ENCODE peak calls at places on chromosomes 16 and 17, in seven cellular contexts. L is uterus, O is lower lobe of right lung, S is tibial nerve, R is Karpas-422, W is cardiac muscle cell, B is neural progenitor cell. C is an unnamed sample. For H3K4me1, the result is how much of the 10 kb centered on the place peaks cover.

GRCh38 chr17:67053438-67054000 is 9.2 kb downstream of the CACNG1 start:
- DNase-seq in L (no peak), O (no peak), S (no peak), R (no peak), W (no peak), B (no peak), C (no peak)

GRCh38 chr16:89471225-89471624 is 19.1 kb downstream of the ANKRD11 start:
- DNase-seq in L (no peak), O (no peak), S (no peak), R (no peak), W (no peak), B (no peak), C (no peak)

GRCh38 chr16:21060027-21060510 is 90.6 kb downstream of the DNAH3 start:
- DNase-seq in L (no peak), O (no peak), S (no peak), R (no peak), W (no peak), B (no peak), C (no peak)

GRCh38 chr16:11060364-11060763 is 116.0 kb downstream of the CLEC16A start:
- DNase-seq in L (no peak), O (no peak), S (no peak), R (no peak), W (no peak), B (no peak), C (no peak)

GRCh38 chr16:55555436-55555835 is 11.0 kb upstream of the CAPNS2 start:
- DNase-seq in L (no peak), O (no peak), S (no peak), R (no peak), W (no peak), B (no peak), C (no peak)

GRCh38 chr16:66509576-66509975 is 40.3 kb downstream of the TK2 start:
- DNase-seq in L (peak), O (no peak), S (no peak), R (no peak), W (no peak), B (no peak), C (no peak)

GRCh38 chr17:9406046-9406631 is 169.5 kb downstream of the STX8 start:
- DNase-seq in L (no peak), O (no peak), S (no peak), R (no peak), W (no peak), B (no peak), C (no peak)

GRCh38 chr16:54547052-54547451 is 260.5 kb upstream of the IRX3 start:
- DNase-seq in L (no peak), O (no peak), S (no peak), R (no peak), W (no peak), B (no peak), C (no peak)

GRCh38 chr17:27494192-27495091 is 38.2 kb downstream of the KSR1 start:
- DNase-seq in L (peak), O (peak), S (peak), R (no peak), W (peak), B (peak), C (peak)

GRCh38 chr16:5865231-5865630 is 767.6 kb upstream of the EEF2KMT start:
- DNase-seq in L (no peak), O (no peak), S (no peak), R (no peak), W (no peak), B (no peak), C (no peak)

GRCh38 chr17:43914451-43914850 is 7.1 kb upstream of the MPP2 start:
- DNase-seq in L (no peak), O (no peak), S (no peak), R (no peak), W (no peak), B (no peak), C (no peak)

GRCh38 chr16:51003850-51004566 is 147.1 kb downstream of the SALL1 start:
- DNase-seq in L (no peak), O (no peak), S (no peak), R (no peak), W (no peak), B (no peak), C (no peak)

GRCh38 chr17:68318103-68318991 is 27.1 kb downstream of the ARSG start:
- DNase-seq in L (no peak), O (no peak), S (no peak), R (no peak), W (no peak), B (no peak), C (no peak)

GRCh38 chr16:16093625-16094332 is 129.5 kb downstream of the ABCC6 start:
- DNase-seq in L (no peak), O (no peak), S (no peak), R (no peak), W (no peak), B (no peak), C (no peak)
- H3K4me1 ChIP-seq in L (under half), O (under half), S (under half), R (under half), W (under half), B (under half), C (under half)

GRCh38 chr16:57283956-57284205 is 591 bp downstream of the PLLP start:
- DNase-seq in L (no peak), O (no peak), S (no peak), R (no peak), W (no peak), B (no peak), C (no peak)

GRCh38 chr16:57285379-57285778 is 907 bp upstream of the PLLP start:
- DNase-seq in L (no peak), O (no peak), S (no peak), R (no peak), W (no peak), B (no peak), C (no peak)

GRCh38 chr16:57284206-57284951 is at the start of gene PLLP:
- DNase-seq in L (no peak), O (peak), S (no peak), R (no peak), W (peak), B (peak), C (peak)

GRCh38 chr16:57284952-57285263 is 436 bp upstream of the PLLP start:
- DNase-seq in L (no peak), O (no peak), S (no peak), R (no peak), W (no peak), B (no peak), C (no peak)

DNA sequence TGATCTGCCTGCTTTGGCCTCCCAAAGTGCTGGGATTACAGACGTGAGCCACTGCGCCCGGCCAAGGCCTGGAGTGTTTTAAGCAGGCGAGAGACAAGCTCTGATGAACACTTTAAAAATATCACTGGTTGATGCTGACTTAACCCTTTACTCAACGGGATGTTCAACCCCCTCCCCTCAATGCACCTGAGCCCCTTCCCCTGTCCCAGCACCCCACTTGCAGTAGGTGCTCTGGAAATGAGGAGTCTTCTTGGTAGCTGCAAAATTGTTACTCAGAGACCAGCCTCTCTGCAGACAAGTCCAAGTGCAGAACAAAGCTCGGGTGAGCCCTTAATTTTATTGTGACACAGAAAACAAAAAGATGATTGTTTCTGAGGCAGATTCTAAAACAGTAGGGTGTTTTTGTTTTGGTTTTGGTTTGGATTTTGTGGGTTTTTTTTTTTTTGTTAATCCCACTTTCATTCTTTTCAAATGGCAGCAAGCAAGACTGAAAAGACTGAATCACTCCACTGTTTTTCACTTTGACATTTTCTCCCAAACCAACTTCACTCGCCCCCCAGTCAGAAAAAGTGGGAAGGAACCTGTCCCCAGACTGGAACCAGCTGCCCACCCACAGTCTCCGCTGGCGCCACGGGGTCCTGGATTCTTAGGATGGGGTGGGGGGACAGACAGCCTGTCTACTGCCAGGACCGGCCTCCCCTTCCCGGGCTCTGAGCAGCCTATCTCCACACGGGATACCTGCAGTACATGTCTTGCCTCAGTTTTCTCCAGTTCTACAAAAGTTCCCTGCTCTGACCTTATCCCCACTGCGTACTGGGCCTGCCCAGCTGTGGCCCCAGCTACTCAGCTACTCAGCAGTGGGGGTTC is 5.2 kb upstream of the PLLP start:
- DNase-seq in L (no peak), O (no peak), S (no peak), R (no peak), W (no peak), B (no peak), C (peak)
- H3K4me1 ChIP-seq in L (under half), O (under half), S (under half), R (under half), W (under half), B (under half), C (under half)

GRCh38 chr17:57894848-57895247 is 45.0 kb upstream of the MRPS23 start:
- DNase-seq in L (no peak), O (no peak), S (no peak), R (no peak), W (no peak), B (no peak), C (no peak)
- H3K4me1 ChIP-seq in L (under half), O (half or more), S (under half), R (under half), W (under half), B (half or more), C (half or more)

DNA sequence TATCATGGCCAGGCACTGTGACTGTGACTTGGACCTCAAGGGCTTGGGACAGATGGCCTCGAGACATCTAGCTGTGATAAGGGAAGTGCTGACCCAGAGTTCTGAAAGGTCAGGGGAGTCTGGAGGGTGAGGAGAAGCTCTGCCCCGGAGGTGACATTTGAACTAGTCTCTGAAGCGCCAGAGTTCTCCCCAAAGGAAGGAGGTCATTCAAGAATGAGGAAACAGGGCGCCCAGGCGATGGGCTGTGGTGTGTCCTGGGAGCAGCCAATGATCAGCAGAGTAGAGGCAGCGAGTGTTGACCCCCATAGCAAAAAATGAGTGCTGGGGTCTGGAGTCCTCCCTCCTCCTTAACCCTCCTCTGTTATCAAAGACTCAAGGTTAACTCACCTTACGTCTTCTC is 4.9 kb downstream of the STARD3 start:
- DNase-seq in L (no peak), O (no peak), S (no peak), R (no peak), W (no peak), B (no peak), C (no peak)
- H3K4me1 ChIP-seq in L (under half), O (half or more), S (under half), R (under half), W (under half), B (under half), C (under half)

DNA sequence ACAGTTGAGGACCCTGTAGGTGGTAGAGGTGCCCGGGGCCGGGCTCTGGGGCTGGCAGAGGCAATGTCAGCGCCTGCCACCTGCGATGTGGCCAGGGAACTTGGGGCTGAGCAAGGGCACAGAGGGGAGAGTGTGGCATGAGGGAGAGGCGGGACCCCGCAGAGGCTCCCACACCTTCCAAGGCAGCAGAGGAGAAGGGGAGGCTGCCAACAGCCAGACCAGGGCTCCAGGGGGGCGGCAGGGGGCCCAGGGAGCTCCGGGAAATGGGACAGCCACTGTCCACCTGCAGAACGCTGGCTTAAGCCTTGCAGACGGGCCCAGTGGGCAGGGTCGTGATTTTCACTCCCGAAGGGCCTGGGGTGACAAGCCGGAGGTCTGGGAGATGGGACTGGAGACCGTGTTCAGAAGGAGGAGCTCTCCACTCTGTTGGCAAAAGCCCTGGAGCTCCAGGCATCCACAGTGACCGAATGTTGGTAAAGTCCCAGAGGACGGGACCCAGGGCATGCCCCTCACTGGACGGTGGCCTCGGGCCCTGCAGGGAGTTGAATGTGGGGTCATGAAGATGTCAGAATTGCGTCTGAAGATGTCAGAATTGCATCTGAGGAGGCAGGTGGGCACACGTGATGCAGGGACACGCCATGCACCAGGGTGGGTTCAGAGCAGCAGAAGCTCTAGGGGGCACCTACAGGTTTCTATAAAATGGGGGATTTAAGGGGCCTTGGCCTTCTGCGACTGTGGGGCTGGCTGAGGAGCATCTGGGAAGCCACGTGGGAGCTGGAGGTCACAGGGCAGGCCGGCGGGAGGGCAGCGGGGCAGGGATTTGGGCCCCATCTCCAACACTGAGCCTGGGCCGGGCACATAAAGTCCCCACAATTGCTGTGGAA is 18.6 kb downstream of the CD7 start:
- DNase-seq in L (no peak), O (no peak), S (no peak), R (no peak), W (no peak), B (no peak), C (no peak)
- H3K4me1 ChIP-seq in L (under half), O (half or more), S (under half), R (under half), W (under half), B (under half), C (under half)

GRCh38 chr16:71956500-71956899 is 43.7 kb downstream of the PKD1L3 start:
- DNase-seq in L (no peak), O (no peak), S (no peak), R (no peak), W (no peak), B (no peak), C (no peak)

GRCh38 chr16:71954180-71954579 is 46.0 kb downstream of the PKD1L3 start:
- DNase-seq in L (no peak), O (no peak), S (no peak), R (no peak), W (no peak), B (no peak), C (no peak)

GRCh38 chr16:71952818-71953217 is 47.4 kb downstream of the PKD1L3 start:
- DNase-seq in L (no peak), O (no peak), S (no peak), R (no peak), W (no peak), B (no peak), C (no peak)

GRCh38 chr16:71954699-71955195 is 45.5 kb downstream of the PKD1L3 start:
- DNase-seq in L (no peak), O (no peak), S (no peak), R (no peak), W (no peak), B (no peak), C (no peak)
- H3K4me1 ChIP-seq in L (under half), O (under half), S (under half), R (under half), W (under half), B (under half), C (under half)

DNA sequence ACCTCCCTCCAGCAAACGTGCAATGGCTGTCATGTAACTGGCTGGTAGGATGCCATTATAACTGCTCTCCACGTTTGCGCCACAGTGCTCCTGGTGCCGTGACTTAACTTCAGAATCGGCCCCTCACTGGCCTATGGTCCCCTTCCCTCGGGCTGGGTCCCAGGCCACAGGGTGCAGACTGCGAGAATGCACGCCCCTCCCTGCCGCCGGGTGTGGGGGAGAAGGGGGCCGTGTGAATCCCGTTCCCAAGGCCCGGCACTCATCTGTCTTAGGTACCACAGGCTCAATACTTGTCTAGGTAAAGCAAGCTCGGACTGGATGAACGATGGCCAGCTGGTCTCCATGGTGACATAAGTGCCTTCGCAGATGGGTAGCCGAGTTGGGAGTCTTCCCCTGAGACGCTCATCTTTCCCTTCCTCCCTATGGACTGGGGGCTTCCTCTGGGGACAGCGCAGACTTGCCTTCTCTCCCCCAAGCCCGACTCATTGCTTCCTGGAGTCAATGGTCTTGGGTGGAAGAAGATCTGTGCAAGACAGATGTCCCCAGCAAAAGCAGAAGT is 37.8 kb downstream of the TIMM22 start:
- DNase-seq in L (no peak), O (no peak), S (no peak), R (no peak), W (no peak), B (no peak), C (no peak)
- H3K4me1 ChIP-seq in L (under half), O (under half), S (under half), R (under half), W (under half), B (under half), C (under half)

GRCh38 chr17:57946798-57947358 is 8.3 kb downstream of the CUEDC1 start:
- DNase-seq in L (peak), O (peak), S (no peak), R (peak), W (no peak), B (no peak), C (peak)

GRCh38 chr17:57945999-57946797 is 9.0 kb downstream of the CUEDC1 start:
- DNase-seq in L (no peak), O (no peak), S (no peak), R (peak), W (no peak), B (no peak), C (peak)

GRCh38 chr17:57943645-57944044 is 11.6 kb downstream of the CUEDC1 start:
- DNase-seq in L (no peak), O (no peak), S (no peak), R (no peak), W (no peak), B (no peak), C (no peak)

GRCh38 chr17:57943140-57943539 is 12.1 kb downstream of the CUEDC1 start:
- DNase-seq in L (no peak), O (no peak), S (no peak), R (no peak), W (no peak), B (no peak), C (no peak)

GRCh38 chr17:57944796-57945362 is 10.3 kb downstream of the CUEDC1 start:
- DNase-seq in L (no peak), O (no peak), S (no peak), R (no peak), W (no peak), B (no peak), C (no peak)
- H3K4me1 ChIP-seq in L (under half), O (half or more), S (under half), R (half or more), W (under half), B (under half), C (half or more)

DNA sequence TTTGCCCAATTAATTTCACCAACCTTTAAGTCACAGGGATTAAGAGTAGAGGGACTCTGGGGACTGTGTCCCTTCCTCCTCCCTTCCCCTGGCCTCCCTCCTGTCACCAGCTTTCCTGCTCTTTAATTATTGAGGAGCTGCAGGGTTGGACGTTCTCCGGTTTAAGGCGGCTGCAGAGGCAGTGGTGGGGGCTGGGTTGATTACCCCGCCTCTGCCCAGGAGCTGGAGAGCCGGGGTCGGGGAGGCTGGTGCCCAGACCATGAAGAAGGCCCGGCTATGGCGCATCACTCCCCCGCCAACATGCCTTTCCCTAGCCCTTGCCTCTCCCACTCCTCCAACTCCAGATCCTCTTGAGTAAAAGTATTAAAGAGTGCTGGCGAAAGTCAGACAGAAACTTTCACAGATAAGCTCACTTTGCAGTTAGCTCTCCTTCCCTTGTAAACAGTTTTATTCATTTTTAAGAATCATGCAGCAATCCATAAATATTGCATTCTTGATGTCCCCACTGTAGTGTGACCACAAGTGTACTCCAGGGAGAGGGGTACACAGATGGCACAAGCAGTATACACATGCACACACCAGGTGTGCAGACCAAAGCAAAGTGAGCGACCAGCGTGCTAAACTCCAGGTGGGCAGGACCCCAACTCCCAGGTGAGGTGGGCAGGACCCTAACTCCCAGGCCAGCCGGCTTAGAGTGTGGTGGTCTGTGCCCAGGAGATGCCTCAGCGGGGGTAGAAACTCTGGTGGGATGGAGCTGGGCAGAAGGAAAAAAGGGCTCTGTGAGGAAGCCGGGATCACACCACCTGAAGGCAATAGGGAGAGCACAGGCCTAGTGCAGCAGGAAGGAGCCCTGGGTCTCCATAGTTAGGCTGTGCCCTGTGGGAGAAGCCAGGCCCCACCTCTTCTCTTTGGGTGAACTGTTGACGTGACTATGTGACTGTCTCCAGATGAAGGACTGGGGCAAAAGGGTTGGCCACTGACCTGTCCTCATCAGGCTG is 1.3 kb upstream of the FOXJ1 start:
- DNase-seq in L (no peak), O (no peak), S (no peak), R (no peak), W (no peak), B (peak), C (no peak)
- H3K4me1 ChIP-seq in L (under half), O (half or more), S (under half), R (under half), W (under half), B (under half), C (under half)